ENCODE peak calls at places on chromosomes 3 and 15, in six cellular contexts. O, Z, C, P, B and J are unnamed samples.

GRCh38 chr3:43629741-43630140 is 7.9 kb upstream of the ANO10 start:
- DNase-seq in O (no peak), Z (no peak), C (no peak), P (no peak), B (no peak), J (no peak)

GRCh38 chr15:70586241-70586640 is 177.1 kb downstream of the UACA start:
- DNase-seq in O (no peak), Z (peak; percentile 49), C (no peak), P (no peak), B (peak; percentile 45), J (no peak)

GRCh38 chr3:10694194-10694593 is 121.8 kb upstream of the SLC6A11 start:
- DNase-seq in O (no peak), Z (no peak), C (no peak), P (no peak), B (no peak), J (no peak)

GRCh38 chr3:38805765-38806386 is 10.1 kb downstream of the SCN10A start:
- DNase-seq in O (no peak), Z (no peak), C (peak; percentile 46), P (peak; percentile 10), B (no peak), J (no peak)

GRCh38 chr15:90338483-90338980 is 13.6 kb upstream of the ZNF774 start:
- DNase-seq in O (no peak), Z (no peak), C (no peak), P (no peak), B (no peak), J (no peak)

GRCh38 chr15:70008697-70009285 is 88.9 kb downstream of the TLE3 start:
- DNase-seq in O (no peak), Z (no peak), C (no peak), P (peak; percentile 39), B (no peak), J (no peak)

GRCh38 chr3:191414286-191414685 is 46.7 kb upstream of the PYDC2 start:
- DNase-seq in O (no peak), Z (no peak), C (no peak), P (no peak), B (no peak), J (no peak)

GRCh38 chr3:31817411-31817966 is 163.6 kb downstream of the OSBPL10 start:
- DNase-seq in O (no peak), Z (no peak), C (no peak), P (no peak), B (no peak), J (no peak)

GRCh38 chr15:80527961-80528360 is 123.8 kb downstream of the ARNT2 start:
- DNase-seq in O (no peak), Z (no peak), C (no peak), P (no peak), B (no peak), J (no peak)

GRCh38 chr3:71991051-71991450 is 206.1 kb upstream of the PROK2 start:
- DNase-seq in O (no peak), Z (no peak), C (no peak), P (no peak), B (no peak), J (no peak)

GRCh38 chr3:150218236-150218635 is 189.9 kb upstream of the TSC22D2 start:
- DNase-seq in O (no peak), Z (no peak), C (no peak), P (no peak), B (no peak), J (no peak)

GRCh38 chr3:150217691-150218090 is 190.4 kb upstream of the TSC22D2 start:
- DNase-seq in O (no peak), Z (no peak), C (no peak), P (no peak), B (no peak), J (no peak)

GRCh38 chr3:150216866-150217600 is 191.1 kb upstream of the TSC22D2 start:
- DNase-seq in O (no peak), Z (no peak), C (no peak), P (no peak), B (no peak), J (no peak)

GRCh38 chr3:150220041-150220440 is 188.1 kb upstream of the TSC22D2 start:
- DNase-seq in O (no peak), Z (no peak), C (no peak), P (no peak), B (no peak), J (no peak)

GRCh38 chr3:150218841-150219240 is 189.3 kb upstream of the TSC22D2 start:
- DNase-seq in O (no peak), Z (no peak), C (no peak), P (no peak), B (no peak), J (no peak)
- TF ChIP-seq CTCF in O (no peak), Z (no peak), C (no peak), P (no peak), B (no peak), J (no peak)

GRCh38 chr3:123312331-123313265 is 110.9 kb downstream of the SEC22A start:
- DNase-seq in O (no peak), Z (no peak), C (no peak), P (no peak), B (no peak), J (no peak)
- H3K27ac ChIP-seq in O (no peak overlapping the region), Z (no peak overlapping the region), C (no peak overlapping the region), P (no peak overlapping the region), B (no peak overlapping the region), J (no peak overlapping the region)

GRCh38 chr3:186810597-186810996 is 4.3 kb upstream of the RFC4 start:
- DNase-seq in O (no peak), Z (no peak), C (no peak), P (no peak), B (no peak), J (no peak)

GRCh38 chr3:186802701-186803100 is 3.6 kb downstream of the RFC4 start:
- DNase-seq in O (no peak), Z (no peak), C (no peak), P (no peak), B (no peak), J (no peak)

GRCh38 chr3:186807231-186807630 is 949 bp upstream of the RFC4 start:
- DNase-seq in O (no peak), Z (no peak), C (no peak), P (no peak), B (no peak), J (no peak)

GRCh38 chr3:186806173-186807055 is at the start of gene RFC4:
- DNase-seq in O (peak; percentile 93), Z (peak; percentile 92), C (no peak), P (peak; percentile 84), B (peak; percentile 91), J (peak; percentile 70)
- H3K4me3 ChIP-seq in O (peak within 1 kb of the TSS; percentile 73), Z (peak within 1 kb of the TSS; percentile 71), C (peak within 1 kb of the TSS; percentile 88), P (peak within 1 kb of the TSS; percentile 63), B (peak within 1 kb of the TSS; percentile 96), J (peak within 1 kb of the TSS; percentile 85)

DNA sequence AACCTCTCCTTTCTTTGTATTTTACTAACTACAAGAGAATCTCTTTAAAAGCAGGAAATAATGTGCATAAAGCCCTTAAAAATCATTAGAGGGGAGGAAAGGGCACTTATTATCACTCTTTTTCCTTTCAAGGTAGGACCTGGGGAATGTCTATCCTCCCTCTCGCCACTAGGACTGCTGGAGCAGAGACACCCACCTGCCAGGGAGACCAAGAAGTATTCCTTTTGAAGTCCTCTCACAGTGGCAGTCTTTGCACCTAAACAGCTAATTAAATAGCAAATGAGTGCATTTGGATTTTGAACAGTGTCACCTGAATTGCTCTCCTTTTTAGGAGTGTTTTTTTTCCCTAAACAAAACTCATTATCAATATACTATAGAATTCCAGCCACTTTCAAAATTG is 874.1 kb downstream of the ZPLD1 start:
- DNase-seq in O (no peak), Z (no peak), C (no peak), P (no peak), B (no peak), J (no peak)
- TF ChIP-seq CTCF in O (no peak), Z (no peak), C (no peak), P (no peak), B (no peak), J (no peak)

DNA sequence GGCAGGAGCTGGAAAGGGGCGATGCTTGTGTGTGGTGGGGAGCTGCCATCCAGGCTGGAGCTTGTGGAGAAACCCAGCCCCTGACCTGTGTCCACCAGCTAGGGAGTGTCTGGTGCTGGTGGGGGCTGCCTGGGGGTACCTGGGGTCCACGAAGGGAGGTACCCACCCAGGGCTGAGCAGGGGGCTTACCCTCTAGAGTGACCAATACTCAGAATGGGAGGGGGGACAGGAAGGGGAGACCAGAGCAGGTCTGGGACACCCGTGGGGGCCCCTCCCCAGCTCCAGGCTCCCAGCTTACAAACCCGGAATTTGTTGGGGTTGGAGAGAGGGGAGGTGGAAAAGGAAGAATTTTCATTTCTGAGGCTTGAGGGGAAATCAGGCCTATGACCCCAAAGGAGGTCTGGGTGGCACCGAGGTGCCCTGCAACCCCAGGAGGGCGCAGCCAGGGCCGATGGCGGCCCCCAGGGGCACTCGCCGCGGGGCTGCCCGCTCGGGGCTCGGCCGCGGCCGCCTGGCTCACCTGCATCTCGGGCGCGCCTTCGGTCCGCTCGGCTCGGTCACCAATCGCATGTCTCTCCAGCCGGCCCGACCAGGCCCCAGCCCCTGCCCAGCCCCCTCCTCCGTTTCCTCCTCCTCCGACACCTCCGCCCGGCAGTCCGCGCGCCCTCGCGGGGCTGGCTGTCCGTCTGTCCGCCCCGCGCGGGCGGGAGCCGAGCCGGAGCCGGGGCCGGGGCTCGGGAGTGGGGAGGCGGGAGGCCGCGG is 741 bp downstream of the LINGO1 start:
- DNase-seq in O (no peak), Z (no peak), C (no peak), P (no peak), B (no peak), J (no peak)
- H3K27ac ChIP-seq in O (no peak overlapping the region), Z (no peak overlapping the region), C (no peak overlapping the region), P (no peak overlapping the region), B (no peak overlapping the region), J (no peak overlapping the region)